ENCODE peak calls at places on chromosomes 7 and 10, in five cellular contexts. W is IMR-90, C is endodermal cell, F is A549, O is colonic mucosa. Q is an unnamed sample. For H3K9me3, the result is how much of the 10 kb centered on the place peaks cover.

GRCh38 chr7:34075976-34076375 is 170.6 kb downstream of the BMPER start:
- DNase-seq in W (no peak), C (no peak), F (no peak), O (no peak), Q (no peak)

GRCh38 chr7:131238260-131238940 is 89.3 kb upstream of the MKLN1 start:
- DNase-seq in W (peak), C (no peak), F (peak), O (no peak), Q (no peak)

GRCh38 chr7:105224884-105225651 is 163.7 kb downstream of the SRPK2 start:
- DNase-seq in W (peak), C (no peak), F (peak), O (no peak), Q (no peak)

GRCh38 chr7:114312649-114313048 is 102.0 kb upstream of the FOXP2 start:
- DNase-seq in W (no peak), C (no peak), F (no peak), O (no peak), Q (no peak)

GRCh38 chr10:43959364-43959763 is 310.7 kb upstream of the ZNF32 start:
- DNase-seq in W (no peak), C (peak), F (no peak), O (no peak), Q (no peak)

GRCh38 chr10:74963549-74963948 is 137.1 kb downstream of the KAT6B start:
- DNase-seq in W (peak), C (no peak), F (no peak), O (no peak), Q (no peak)

GRCh38 chr7:41033526-41033925 is 669.4 kb downstream of the INHBA start:
- DNase-seq in W (peak), C (no peak), F (no peak), O (no peak), Q (no peak)

GRCh38 chr7:150396426-150397375 is 17.6 kb downstream of the ZNF775 start:
- DNase-seq in W (no peak), C (no peak), F (no peak), O (no peak), Q (peak)

GRCh38 chr10:80453392-80453714 is 757 bp upstream of the TSPAN14 start:
- DNase-seq in W (no peak), C (no peak), F (no peak), O (no peak), Q (peak)

GRCh38 chr7:30815016-30815854 is 44.0 kb downstream of the MINDY4 start:
- DNase-seq in W (no peak), C (no peak), F (no peak), O (peak), Q (no peak)

GRCh38 chr7:37040330-37040729 is 316.0 kb upstream of the AOAH start:
- DNase-seq in W (peak), C (no peak), F (no peak), O (no peak), Q (no peak)

GRCh38 chr7:26549281-26549943 is 257.8 kb downstream of the SNX10 start:
- DNase-seq in W (no peak), C (no peak), F (no peak), O (no peak), Q (no peak)

GRCh38 chr10:16987129-16987670 is 142.4 kb downstream of the CUBN start:
- DNase-seq in W (peak), C (peak), F (no peak), O (no peak), Q (no peak)

GRCh38 chr10:103804866-103805265 is 50.5 kb downstream of the SH3PXD2A start:
- DNase-seq in W (no peak), C (no peak), F (no peak), O (no peak), Q (no peak)

GRCh38 chr7:22109761-22110160 is 164.1 kb upstream of the CDCA7L start:
- DNase-seq in W (peak), C (peak), F (peak), O (peak), Q (peak)

GRCh38 chr10:3045471-3046209 is 21.7 kb upstream of the PFKP start:
- DNase-seq in W (peak), C (peak), F (peak), O (peak), Q (peak)

DNA sequence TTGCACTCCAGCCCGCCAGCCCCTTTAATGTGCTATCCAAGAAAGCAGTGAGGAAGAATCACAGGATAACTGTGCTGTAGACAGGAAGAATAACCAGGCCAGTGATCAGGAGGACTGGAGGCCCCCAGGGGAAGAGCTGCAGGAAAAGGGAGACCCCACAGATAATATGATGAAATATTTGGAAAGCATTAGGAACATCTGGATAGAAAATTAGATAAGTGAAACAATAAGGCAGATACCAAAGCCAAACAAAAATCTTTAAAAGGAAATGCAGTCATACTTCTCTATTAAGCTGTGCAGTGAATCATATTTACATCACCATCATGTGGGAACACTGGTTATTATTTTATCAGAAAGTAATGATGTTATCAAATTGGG is 14.3 kb upstream of the RALA start:
- DNase-seq in W (peak), C (no peak), F (no peak), O (no peak), Q (no peak)
- H3K27ac ChIP-seq in W (peak), C (no peak), F (no peak), O (no peak), Q (no peak)

GRCh38 chr10:7218974-7219373 is 191.9 kb downstream of the SFMBT2 start:
- DNase-seq in W (peak), C (no peak), F (peak), O (no peak), Q (no peak)
- TF ChIP-seq CTCF in W (no peak), C (peak), F (peak), O (no peak), Q (no peak)

GRCh38 chr7:56493196-56493595 is 377.0 kb upstream of the NUPR2 start:
- DNase-seq in W (no peak), C (no peak), F (no peak), O (no peak), Q (no peak)

GRCh38 chr7:56493704-56494450 is 377.7 kb upstream of the NUPR2 start:
- DNase-seq in W (no peak), C (no peak), F (no peak), O (no peak), Q (no peak)

GRCh38 chr7:56491636-56492425 is 375.6 kb upstream of the NUPR2 start:
- DNase-seq in W (no peak), C (no peak), F (no peak), O (no peak), Q (no peak)

GRCh38 chr7:56495165-56495564 is 378.9 kb upstream of the NUPR2 start:
- DNase-seq in W (no peak), C (no peak), F (no peak), O (no peak), Q (no peak)
- H3K9me3 ChIP-seq in W (half or more), C (half or more), F (under half), O (under half), Q (under half)

GRCh38 chr10:69093933-69094332 is 6.0 kb downstream of the SRGN start:
- DNase-seq in W (peak), C (no peak), F (peak), O (no peak), Q (no peak)
- H3K27ac ChIP-seq in W (no peak), C (no peak), F (no peak), O (no peak), Q (no peak)

DNA sequence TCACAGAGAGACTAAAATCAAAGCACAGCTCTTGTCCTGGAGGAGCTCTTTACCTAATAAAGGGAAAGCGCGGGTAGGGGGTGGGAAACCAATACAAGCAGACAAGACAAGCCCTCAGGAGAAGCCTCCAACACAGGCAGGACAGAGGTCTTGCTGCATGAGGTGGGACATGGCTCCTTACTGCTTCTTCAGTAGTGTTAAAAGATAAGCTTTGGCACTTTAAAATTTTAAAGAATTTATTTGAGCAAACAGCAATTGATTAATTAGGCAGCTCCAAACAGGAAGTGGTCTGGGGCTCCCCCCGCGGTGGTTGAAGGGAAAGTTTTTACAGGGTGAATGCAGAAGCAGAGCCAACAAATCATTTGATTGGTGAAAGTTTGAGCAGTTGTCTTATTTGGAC is 50.3 kb upstream of the MACC1 start:
- DNase-seq in W (no peak), C (peak), F (no peak), O (no peak), Q (peak)
- TF ChIP-seq CTCF in W (no peak), C (peak), F (no peak), O (no peak), Q (no peak)

DNA sequence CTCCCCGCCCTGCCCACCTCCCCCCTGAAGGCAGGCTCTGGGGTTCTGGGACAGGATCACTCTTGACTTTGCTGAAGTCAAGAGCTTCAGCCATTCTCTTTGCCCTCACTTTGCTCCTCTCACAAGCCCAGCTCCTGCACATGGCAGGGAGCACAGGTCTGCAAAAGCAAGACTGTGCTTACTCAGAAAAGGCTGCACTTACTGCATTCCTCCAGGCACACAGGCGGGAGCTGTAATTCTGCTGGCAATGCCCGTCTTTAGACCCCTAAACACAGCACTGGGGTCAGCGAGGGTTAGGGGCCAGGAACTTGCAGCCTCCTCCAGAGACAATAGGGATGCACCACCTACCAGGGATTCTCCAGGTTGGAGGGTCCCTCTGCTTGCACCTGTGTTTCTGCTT is 523.7 kb downstream of the TCERG1L start:
- DNase-seq in W (no peak), C (no peak), F (no peak), O (no peak), Q (peak)
- H3K9me3 ChIP-seq in W (half or more), C (under half), F (under half), O (under half), Q (under half)

GRCh38 chr7:54839538-54840213 is 80.7 kb upstream of the SEC61G start:
- DNase-seq in W (peak), C (peak), F (peak), O (peak), Q (peak)

GRCh38 chr7:54833021-54833467 is 74.0 kb upstream of the SEC61G start:
- DNase-seq in W (no peak), C (no peak), F (no peak), O (no peak), Q (peak)

GRCh38 chr7:54838540-54838925 is 79.5 kb upstream of the SEC61G start:
- DNase-seq in W (no peak), C (no peak), F (no peak), O (no peak), Q (no peak)

GRCh38 chr7:54837761-54838539 is 78.9 kb upstream of the SEC61G start:
- DNase-seq in W (no peak), C (no peak), F (no peak), O (no peak), Q (no peak)

GRCh38 chr7:54837167-54837566 is 78.2 kb upstream of the SEC61G start:
- DNase-seq in W (no peak), C (no peak), F (no peak), O (no peak), Q (no peak)
- H3K27ac ChIP-seq in W (no peak), C (no peak), F (peak), O (no peak), Q (no peak)

DNA sequence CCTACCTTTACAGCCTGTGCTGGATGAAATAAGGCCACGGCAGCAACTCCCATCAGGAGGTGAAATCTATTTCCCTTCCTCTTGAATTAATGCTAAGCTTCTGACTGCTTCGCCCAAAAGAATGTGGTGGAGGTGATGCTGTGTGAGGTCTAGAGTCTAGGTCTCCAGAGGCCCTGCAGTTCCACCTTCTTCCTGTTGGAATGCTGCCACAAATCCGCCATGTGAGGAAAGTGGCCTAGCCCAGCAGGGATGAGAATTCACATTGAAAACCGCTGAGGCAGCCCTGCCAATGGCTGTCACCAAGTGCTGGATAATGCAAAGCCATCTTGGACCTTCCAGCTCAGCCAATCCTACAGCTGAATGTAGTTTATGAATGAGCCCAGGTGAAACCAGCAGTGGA is 28.0 kb downstream of the RHOBTB1 start:
- DNase-seq in W (no peak), C (peak), F (peak), O (no peak), Q (no peak)
- TF ChIP-seq CTCF in W (no peak), C (peak), F (no peak), O (no peak), Q (no peak)

GRCh38 chr7:121352323-121352722 is 23.5 kb downstream of the WNT16 start:
- DNase-seq in W (no peak), C (no peak), F (no peak), O (no peak), Q (no peak)
- H3K9me3 ChIP-seq in W (under half), C (under half), F (under half), O (under half), Q (under half)

Q was measured in kidney.